ENCODE peak calls at places on chromosomes 7 and 10, in eight cellular contexts. E is activated CD4-positive, alpha-beta memory T cell treated with anti-CD3 and anti-CD28 coated beads for 36 hours; Q is activated T-cell treated with anti-CD3 and anti-CD28 coated beads, Interleukin-2, amount 50 U/mL, for 72 hours; Y is iris pigment epithelial cell; V is stimulated activated CD8-positive, alpha-beta memory T cell treated with anti-CD3 and anti-CD28 coated beads, Interleukin-7, amount 100 ng/mL, for 24 hours; O is trophoblast cell; R is NCI-H446 treated with DMSO at 0.1 percent for 48 hours; M is Calu3. N is an unnamed sample.

GRCh38 chr10:86687750-86688149 is 19.4 kb downstream of the LDB3 start:
- DNase-seq in E (no peak), Q (no peak), Y (peak), V (no peak), O (peak), R (no peak), M (no peak), N (peak)

GRCh38 chr10:2949221-2949947 is 118.0 kb upstream of the PFKP start:
- DNase-seq in E (no peak), Q (no peak), Y (no peak), V (no peak), O (no peak), R (no peak), M (no peak), N (no peak)

GRCh38 chr7:89200758-89201157 is 405.2 kb upstream of the TEX47 start:
- DNase-seq in E (no peak), Q (no peak), Y (no peak), V (no peak), O (no peak), R (no peak), M (no peak), N (no peak)

GRCh38 chr10:69734797-69735468 is 66.8 kb upstream of the COL13A1 start:
- DNase-seq in E (peak), Q (peak), Y (no peak), V (no peak), O (no peak), R (no peak), M (no peak), N (no peak)

GRCh38 chr7:1814089-1814811 is 144.2 kb downstream of the ELFN1 start:
- DNase-seq in E (no peak), Q (no peak), Y (no peak), V (no peak), O (no peak), R (no peak), M (no peak), N (no peak)

GRCh38 chr7:16114633-16115032 is 306.7 kb downstream of the CRPPA start:
- DNase-seq in E (no peak), Q (no peak), Y (peak), V (no peak), O (peak), R (peak), M (peak), N (peak)

GRCh38 chr10:116809528-116810500 is 39.5 kb upstream of the ENO4 start:
- DNase-seq in E (no peak), Q (no peak), Y (no peak), V (no peak), O (peak), R (no peak), M (peak), N (no peak)

GRCh38 chr7:135792334-135792733 is 43.7 kb upstream of the FAM180A start:
- DNase-seq in E (no peak), Q (no peak), Y (no peak), V (no peak), O (no peak), R (no peak), M (no peak), N (no peak)

GRCh38 chr7:83210459-83210858 is 47.8 kb upstream of the PCLO start:
- DNase-seq in E (no peak), Q (no peak), Y (no peak), V (no peak), O (no peak), R (no peak), M (no peak), N (no peak)

GRCh38 chr7:122315507-122316466 is 11.2 kb upstream of the FEZF1 start:
- DNase-seq in E (no peak), Q (no peak), Y (no peak), V (no peak), O (no peak), R (no peak), M (no peak), N (no peak)

GRCh38 chr10:30063098-30063497 is 3.7 kb upstream of the JCAD start:
- DNase-seq in E (no peak), Q (no peak), Y (peak), V (no peak), O (no peak), R (no peak), M (no peak), N (peak)

GRCh38 chr10:77899080-77899477 is 27.5 kb downstream of the DLG5 start:
- DNase-seq in E (no peak), Q (no peak), Y (peak), V (no peak), O (no peak), R (no peak), M (peak), N (peak)

GRCh38 chr7:36474283-36475010 is 84.8 kb downstream of the ANLN start:
- DNase-seq in E (no peak), Q (no peak), Y (peak), V (no peak), O (no peak), R (no peak), M (no peak), N (no peak)

GRCh38 chr7:82722946-82723345 is 279.4 kb upstream of the CACNA2D1 start:
- DNase-seq in E (no peak), Q (no peak), Y (peak), V (no peak), O (no peak), R (no peak), M (no peak), N (no peak)

GRCh38 chr10:42991442-42992098 is 85.3 kb upstream of the RET start:
- DNase-seq in E (no peak), Q (no peak), Y (no peak), V (no peak), O (no peak), R (no peak), M (no peak), N (no peak)

GRCh38 chr7:132251327-132251659 is 325.0 kb downstream of the PLXNA4 start:
- DNase-seq in E (no peak), Q (no peak), Y (no peak), V (no peak), O (no peak), R (peak), M (peak), N (peak)

GRCh38 chr10:3786295-3786981 is 1.4 kb upstream of the KLF6 start:
- DNase-seq in E (peak), Q (peak), Y (peak), V (no peak), O (peak), R (no peak), M (peak), N (peak)

GRCh38 chr7:98123073-98123696 is 16.5 kb downstream of the LMTK2 start:
- DNase-seq in E (no peak), Q (no peak), Y (no peak), V (no peak), O (no peak), R (no peak), M (no peak), N (no peak)

GRCh38 chr7:107874605-107875446 is 16.2 kb upstream of the DLD start:
- DNase-seq in E (peak), Q (peak), Y (peak), V (no peak), O (peak), R (peak), M (peak), N (peak)

GRCh38 chr7:132882714-132883428 is 199.0 kb downstream of the CHCHD3 start:
- DNase-seq in E (peak), Q (peak), Y (no peak), V (no peak), O (no peak), R (no peak), M (no peak), N (no peak)

GRCh38 chr7:151552352-151553028 is 32.8 kb upstream of the RHEB start:
- DNase-seq in E (no peak), Q (no peak), Y (no peak), V (no peak), O (peak), R (no peak), M (peak), N (peak)

GRCh38 chr7:94856643-94857042 is 50.8 kb upstream of the PPP1R9A start:
- DNase-seq in E (no peak), Q (no peak), Y (peak), V (no peak), O (no peak), R (no peak), M (no peak), N (no peak)

GRCh38 chr7:41508755-41509154 is 194.1 kb downstream of the INHBA start:
- DNase-seq in E (no peak), Q (no peak), Y (peak), V (no peak), O (no peak), R (no peak), M (no peak), N (peak)

GRCh38 chr7:132004528-132004927 is 448.1 kb upstream of the PODXL start:
- DNase-seq in E (no peak), Q (no peak), Y (no peak), V (no peak), O (no peak), R (peak), M (no peak), N (no peak)

GRCh38 chr7:23693224-23693623 is 13.2 kb downstream of the FAM221A start:
- DNase-seq in E (no peak), Q (no peak), Y (no peak), V (no peak), O (no peak), R (no peak), M (no peak), N (no peak)

GRCh38 chr7:91089382-91089963 is 174.8 kb upstream of the FZD1 start:
- DNase-seq in E (no peak), Q (peak), Y (peak), V (no peak), O (peak), R (peak), M (peak), N (peak)

GRCh38 chr7:116509982-116510579 is 10.5 kb downstream of the CAV2 start:
- DNase-seq in E (no peak), Q (no peak), Y (no peak), V (no peak), O (no peak), R (no peak), M (no peak), N (no peak)

GRCh38 chr10:43105793-43106158 is 28.9 kb downstream of the RET start:
- DNase-seq in E (no peak), Q (no peak), Y (no peak), V (no peak), O (no peak), R (no peak), M (no peak), N (no peak)

GRCh38 chr10:133204226-133205015 is 25.6 kb upstream of the UTF1 start:
- DNase-seq in E (no peak), Q (no peak), Y (no peak), V (no peak), O (no peak), R (no peak), M (no peak), N (no peak)

GRCh38 chr7:107920048-107920772 is 29.2 kb downstream of the DLD start:
- DNase-seq in E (no peak), Q (no peak), Y (peak), V (no peak), O (no peak), R (no peak), M (no peak), N (peak)

GRCh38 chr7:1768835-1769234 is 98.8 kb downstream of the ELFN1 start:
- DNase-seq in E (no peak), Q (no peak), Y (no peak), V (no peak), O (no peak), R (no peak), M (no peak), N (no peak)

GRCh38 chr7:96708872-96709271 is 774 bp downstream of the SEM1 start:
- DNase-seq in E (no peak), Q (no peak), Y (no peak), V (no peak), O (peak), R (no peak), M (no peak), N (no peak)

GRCh38 chr7:55189447-55189760 is 170.6 kb downstream of the EGFR start:
- DNase-seq in E (no peak), Q (no peak), Y (no peak), V (no peak), O (no peak), R (no peak), M (no peak), N (no peak)

GRCh38 chr7:111931958-111932357 is 274.2 kb downstream of the DOCK4 start:
- DNase-seq in E (no peak), Q (no peak), Y (no peak), V (no peak), O (no peak), R (no peak), M (no peak), N (peak)

GRCh38 chr10:128032466-128032865 is 93.8 kb downstream of the MKI67 start:
- DNase-seq in E (no peak), Q (no peak), Y (no peak), V (no peak), O (no peak), R (no peak), M (no peak), N (no peak)

GRCh38 chr10:17023386-17024298 is 106.0 kb downstream of the CUBN start:
- DNase-seq in E (peak), Q (peak), Y (peak), V (peak), O (peak), R (no peak), M (peak), N (peak)

GRCh38 chr7:148847815-148848726 is 36.0 kb downstream of the EZH2 start:
- DNase-seq in E (no peak), Q (no peak), Y (no peak), V (no peak), O (peak), R (no peak), M (no peak), N (no peak)